ENCODE peak calls at places on chromosomes 4 and X, in five cellular contexts. One of them, this sample, is unnamed.

GRCh38 chr4:54937501-54937900 is 187.9 kb downstream of the KDR start:
- DNase-seq in hepatocyte: peak; percentile 24
- DNase-seq in MM.1S: no peak
- DNase-seq in PC-3: peak; percentile 27
- DNase-seq in GM23338: no peak
- DNase-seq in this sample: no peak

GRCh38 chr4:99013402-99013843 is 17.9 kb downstream of the METAP1 start:
- DNase-seq in hepatocyte: no peak
- DNase-seq in MM.1S: no peak
- DNase-seq in GM23338: peak; percentile 66
- DNase-seq in PC-3: no peak
- DNase-seq in this sample: no peak

GRCh38 chr4:19455850-19456602 is 795.7 kb upstream of the SLIT2 start:
- DNase-seq in MM.1S: no peak
- DNase-seq in GM23338: no peak
- DNase-seq in hepatocyte: no peak
- DNase-seq in PC-3: peak; percentile 55
- DNase-seq in this sample: no peak

GRCh38 chr4:182143822-182144620 is 99.2 kb upstream of the TENM3 start:
- DNase-seq in PC-3: peak; percentile 4
- DNase-seq in GM23338: peak; percentile 87
- DNase-seq in hepatocyte: peak; percentile 61
- DNase-seq in MM.1S: peak; percentile 64
- DNase-seq in this sample: no peak

GRCh38 chr4:55736605-55737183 is 82.9 kb upstream of the EXOC1L start:
- DNase-seq in PC-3: peak; percentile 64
- DNase-seq in hepatocyte: no peak
- DNase-seq in GM23338: peak; percentile 37
- DNase-seq in MM.1S: peak; percentile 19
- DNase-seq in this sample: peak; percentile 61

GRCh38 chr4:125315571-125316390 is 1.0 kb downstream of the FAT4 start:
- DNase-seq in PC-3: peak; percentile 47
- DNase-seq in hepatocyte: peak; percentile 79
- DNase-seq in GM23338: peak; percentile 75
- DNase-seq in MM.1S: peak; percentile 28
- DNase-seq in this sample: no peak

GRCh38 chr4:24395937-24396336 is 188.4 kb downstream of the DHX15 start:
- DNase-seq in GM23338: peak; percentile 56
- DNase-seq in PC-3: no peak
- DNase-seq in hepatocyte: no peak
- DNase-seq in MM.1S: no peak
- DNase-seq in this sample: no peak

GRCh38 chrX:108097380-108097779 is 5.8 kb downstream of the ATG4A start:
- DNase-seq in GM23338: no peak
- DNase-seq in hepatocyte: no peak
- DNase-seq in MM.1S: no peak
- DNase-seq in PC-3: peak; percentile 27
- DNase-seq in this sample: no peak

GRCh38 chrX:123525131-123525725 is 207.6 kb downstream of the THOC2 start:
- DNase-seq in hepatocyte: no peak
- DNase-seq in PC-3: no peak
- DNase-seq in MM.1S: no peak
- DNase-seq in GM23338: no peak
- DNase-seq in this sample: no peak

GRCh38 chr4:504076-504475 is 5.1 kb downstream of the PIGG start:
- DNase-seq in GM23338: no peak
- DNase-seq in hepatocyte: no peak
- DNase-seq in MM.1S: no peak
- DNase-seq in PC-3: no peak
- DNase-seq in this sample: no peak

GRCh38 chrX:120315776-120316175 is 4.5 kb upstream of the TMEM255A start:
- DNase-seq in PC-3: peak; percentile 44
- DNase-seq in GM23338: no peak
- DNase-seq in hepatocyte: no peak
- DNase-seq in MM.1S: no peak
- DNase-seq in this sample: no peak

GRCh38 chr4:12137556-12137955 is 708.9 kb upstream of the HS3ST1 start:
- DNase-seq in PC-3: no peak
- DNase-seq in MM.1S: no peak
- DNase-seq in GM23338: no peak
- DNase-seq in hepatocyte: no peak
- DNase-seq in this sample: no peak

GRCh38 chrX:46758163-46758955 is 559 bp downstream of the SLC9A7 start:
- DNase-seq in hepatocyte: peak; percentile 24
- DNase-seq in GM23338: peak; percentile 18
- DNase-seq in MM.1S: no peak
- DNase-seq in PC-3: peak; percentile 10
- DNase-seq in this sample: no peak

DNA sequence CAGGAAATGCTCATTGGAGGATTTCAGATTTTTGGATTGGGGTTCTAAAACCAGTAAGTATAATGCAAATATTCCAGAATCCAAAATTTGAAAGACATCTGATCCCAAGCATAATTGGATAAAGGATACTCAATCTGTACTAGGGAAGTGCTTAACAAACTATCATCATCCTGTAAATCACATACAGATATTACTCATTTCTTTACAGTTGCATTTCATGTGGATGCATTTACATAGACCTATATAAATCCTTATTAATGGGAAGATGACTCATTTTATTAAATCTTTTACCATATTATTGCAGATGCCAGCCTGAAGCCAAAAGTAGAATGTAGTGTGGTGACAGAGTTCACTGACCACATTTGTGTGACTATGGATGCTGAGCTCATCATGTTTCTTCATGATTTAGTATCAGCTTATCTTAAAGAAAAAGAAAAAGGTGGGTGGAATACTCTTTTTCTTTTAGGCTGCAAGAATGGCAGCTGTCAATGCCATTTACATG is 22.4 kb upstream of the ADAD1 start:
- DNase-seq in MM.1S: no peak
- DNase-seq in GM23338: no peak
- DNase-seq in PC-3: peak; percentile 35
- DNase-seq in hepatocyte: no peak
- DNase-seq in this sample: no peak
- H3K36me3 ChIP-seq in MM.1S: no peaks in the 10 kb centered on the region
- H3K36me3 ChIP-seq in GM23338: peaks cover 9% of the 10 kb centered on the region
- H3K36me3 ChIP-seq in PC-3: no peaks in the 10 kb centered on the region
- H3K36me3 ChIP-seq in hepatocyte: peaks cover 3% of the 10 kb centered on the region
- H3K36me3 ChIP-seq in this sample: peaks cover 36% of the 10 kb centered on the region

GRCh38 chr4:172707622-172708021 is 461.0 kb upstream of the GALNT7 start:
- DNase-seq in PC-3: no peak
- DNase-seq in GM23338: peak; percentile 82
- DNase-seq in hepatocyte: peak; percentile 9
- DNase-seq in MM.1S: no peak
- DNase-seq in this sample: no peak
- H3K9me2 ChIP-seq in PC-3: no peaks in the 10 kb centered on the region
- H3K9me2 ChIP-seq in GM23338: no peaks in the 10 kb centered on the region
- H3K9me2 ChIP-seq in hepatocyte: no peaks in the 10 kb centered on the region
- H3K9me2 ChIP-seq in MM.1S: no peaks in the 10 kb centered on the region
- H3K9me2 ChIP-seq in this sample: no peaks in the 10 kb centered on the region

GRCh38 chr4:84750956-84751275 is 168.0 kb downstream of the CDS1 start:
- DNase-seq in MM.1S: no peak
- DNase-seq in PC-3: no peak
- DNase-seq in GM23338: no peak
- DNase-seq in hepatocyte: no peak
- DNase-seq in this sample: no peak
- H3K36me3 ChIP-seq in MM.1S: no peaks in the 10 kb centered on the region
- H3K36me3 ChIP-seq in PC-3: peaks cover 4% of the 10 kb centered on the region
- H3K36me3 ChIP-seq in GM23338: peaks cover 15% of the 10 kb centered on the region
- H3K36me3 ChIP-seq in hepatocyte: no peaks in the 10 kb centered on the region
- H3K36me3 ChIP-seq in this sample: no peaks in the 10 kb centered on the region

GRCh38 chr4:22457348-22457747 is 58.5 kb downstream of the ADGRA3 start:
- DNase-seq in MM.1S: no peak
- DNase-seq in hepatocyte: no peak
- DNase-seq in GM23338: no peak
- DNase-seq in PC-3: no peak
- DNase-seq in this sample: no peak
- H3K9me2 ChIP-seq in MM.1S: no peaks in the 10 kb centered on the region
- H3K9me2 ChIP-seq in hepatocyte: no peaks in the 10 kb centered on the region
- H3K9me2 ChIP-seq in GM23338: no peaks in the 10 kb centered on the region
- H3K9me2 ChIP-seq in PC-3: no peaks in the 10 kb centered on the region
- H3K9me2 ChIP-seq in this sample: no peaks in the 10 kb centered on the region